ENCODE peak calls at places on chromosomes 4 and X, in eight cellular contexts. H, A, Z, V, E, W, G and F are unnamed samples.

GRCh38 chrX:136028383-136028984 is 43.2 kb downstream of the SLC9A6 start:
- DNase-seq in H (peak), E (peak), W (peak), Z (no peak), V (no peak), G (peak), A (peak), F (peak)

GRCh38 chr4:1726146-1726934 is 5.0 kb downstream of the TACC3 start:
- DNase-seq in G (peak), H (peak), A (peak), Z (peak), W (peak), V (peak), E (peak), F (peak)

GRCh38 chr4:67762091-67762490 is 7.9 kb upstream of the GNRHR start:
- DNase-seq in Z (no peak), W (peak), A (no peak), V (no peak), E (peak), G (peak), H (peak), F (no peak)

GRCh38 chr4:103934178-103934789 is 214.5 kb upstream of the TACR3 start:
- DNase-seq in V (no peak), W (peak), H (peak), Z (no peak), G (peak), E (peak), A (peak), F (peak)

GRCh38 chr4:186486172-186486571 is 69.2 kb downstream of the MTNR1A start:
- DNase-seq in H (no peak), A (no peak), W (no peak), V (no peak), E (no peak), G (no peak), Z (no peak), F (no peak)

GRCh38 chr4:39664828-39665731 is 26.4 kb upstream of the SMIM14 start:
- DNase-seq in A (no peak), G (no peak), H (no peak), Z (no peak), W (no peak), V (no peak), E (no peak), F (no peak)

GRCh38 chrX:36957425-36958328 is 50.5 kb upstream of the FAM47C start:
- DNase-seq in H (no peak), A (no peak), V (no peak), Z (no peak), G (peak), W (no peak), E (no peak), F (peak)

GRCh38 chrX:69556094-69557011 is 52.2 kb downstream of the NALF2 start:
- DNase-seq in E (no peak), Z (no peak), A (no peak), V (no peak), H (no peak), W (no peak), G (peak), F (no peak)

GRCh38 chrX:154731881-154732280 is 19.0 kb downstream of the GAB3 start:
- DNase-seq in V (no peak), Z (peak), H (no peak), W (no peak), G (no peak), A (no peak), E (no peak), F (no peak)

GRCh38 chrX:108105473-108105872 is 13.9 kb downstream of the ATG4A start:
- DNase-seq in W (no peak), A (no peak), E (no peak), G (no peak), Z (no peak), H (no peak), V (no peak), F (no peak)

GRCh38 chr4:35965300-35965699 is 279.0 kb downstream of the ARAP2 start:
- DNase-seq in G (no peak), A (no peak), H (no peak), W (no peak), E (no peak), V (no peak), Z (no peak), F (no peak)

GRCh38 chr4:73911746-73912145 is 42.6 kb downstream of the CXCL1 start:
- DNase-seq in V (no peak), G (no peak), A (no peak), H (no peak), Z (no peak), W (no peak), E (no peak), F (no peak)

GRCh38 chrX:105098201-105098600 is 122.3 kb downstream of the TEX13A start:
- DNase-seq in W (no peak), Z (no peak), G (no peak), E (no peak), V (no peak), A (no peak), H (no peak), F (no peak)

GRCh38 chr4:962231-963208 is 10.8 kb downstream of the DGKQ start:
- DNase-seq in G (peak), H (no peak), W (no peak), E (no peak), A (no peak), Z (no peak), V (no peak), F (no peak)

GRCh38 chr4:124060261-124060918 is 652.1 kb downstream of the ANKRD50 start:
- DNase-seq in V (no peak), Z (no peak), W (no peak), A (no peak), G (no peak), H (peak), E (no peak), F (no peak)

GRCh38 chr4:16752150-16752549 is 146.3 kb downstream of the LDB2 start:
- DNase-seq in H (no peak), G (no peak), W (no peak), E (no peak), V (no peak), Z (no peak), A (no peak), F (no peak)